ENCODE peak calls at places on chromosomes 7 and 10, in ten cellular contexts. E is gastrocnemius medialis; U is Panc1; C is WERI-Rb-1; T is adipocyte; Z is CD4-positive, alpha-beta memory T cell; Q is adrenal gland; H is small intestine; B is fibroblast of lung; J is IMR-90. I is an unnamed sample.

GRCh38 chr7:81669476-81670105 is 100.3 kb downstream of the HGF start:
- DNase-seq in U (no peak), H (no peak), Z (no peak), C (no peak), T (no peak), J (no peak), Q (no peak), B (no peak), E (no peak), I (no peak)

GRCh38 chr7:98826811-98827231 is 43.0 kb downstream of the TMEM130 start:
- DNase-seq in C (peak; percentile 65), E (peak; percentile 51), H (no peak), Q (peak; percentile 96), J (no peak), B (peak; percentile 8), Z (no peak), T (peak; percentile 10), U (no peak), I (no peak)

GRCh38 chr7:831596-832291 is 532 bp upstream of the SUN1 start:
- DNase-seq in B (peak; percentile 95), Q (peak; percentile 69), T (peak; percentile 91), Z (peak; percentile 58), J (peak; percentile 94), E (no peak), H (peak; percentile 41), U (peak; percentile 89), C (no peak), I (no peak)

GRCh38 chr10:118763202-118763988 is 8.6 kb upstream of the CACUL1 start:
- DNase-seq in U (no peak), J (no peak), C (no peak), Q (no peak), E (no peak), H (no peak), B (no peak), Z (no peak), T (no peak), I (no peak)

GRCh38 chr7:12296051-12296570 is 85.0 kb downstream of the TMEM106B start:
- DNase-seq in C (no peak), H (no peak), B (no peak), E (no peak), Z (no peak), U (no peak), T (no peak), Q (no peak), J (no peak), I (no peak)

GRCh38 chr7:92623544-92623943 is 33.4 kb upstream of the FAM133B start:
- DNase-seq in Z (no peak), Q (no peak), U (no peak), E (no peak), H (no peak), J (no peak), T (no peak), C (no peak), B (no peak), I (peak; percentile 59)

GRCh38 chr7:44072364-44073231 is 7.2 kb upstream of the PGAM2 start:
- DNase-seq in B (peak; percentile 78), E (no peak), U (no peak), Q (peak; percentile 87), Z (no peak), H (peak; percentile 50), J (peak; percentile 84), T (peak; percentile 94), C (peak; percentile 76), I (peak; percentile 93)

GRCh38 chr10:3828404-3829192 is 43.6 kb upstream of the KLF6 start:
- DNase-seq in H (peak; percentile 78), J (peak; percentile 86), E (no peak), Q (peak; percentile 52), Z (peak; percentile 55), T (peak; percentile 87), B (peak; percentile 88), C (no peak), U (no peak), I (no peak)

GRCh38 chr10:97331304-97331703 is 3.2 kb downstream of the FRAT2 start:
- DNase-seq in E (no peak), J (no peak), C (no peak), T (no peak), Z (no peak), B (no peak), H (no peak), Q (no peak), U (no peak), I (no peak)

GRCh38 chr10:86361134-86362128 is 5.2 kb downstream of the GRID1 start:
- DNase-seq in U (no peak), J (no peak), T (no peak), E (no peak), B (no peak), C (no peak), Z (no peak), H (no peak), Q (peak; percentile 46), I (no peak)

GRCh38 chr10:124265776-124266467 is 152.8 kb downstream of the OAT start:
- DNase-seq in T (no peak), U (no peak), C (no peak), J (no peak), B (no peak), Z (no peak), H (no peak), E (no peak), Q (no peak), I (no peak)

GRCh38 chr10:19843487-19843886 is 27.3 kb downstream of the PLXDC2 start:
- DNase-seq in T (no peak), E (no peak), Z (no peak), U (no peak), J (peak; percentile 44), H (no peak), C (no peak), Q (no peak), B (peak; percentile 31), I (peak; percentile 43)
- H3K4me3 ChIP-seq in T (no peak overlapping the region), E (no peak overlapping the region), Z (no peak overlapping the region), U (no peak overlapping the region), J (no peak overlapping the region), H (no peak overlapping the region), C (no peak overlapping the region), Q (no peak overlapping the region), B (no peak overlapping the region), I (peak overlapping the region; percentile 29)

DNA sequence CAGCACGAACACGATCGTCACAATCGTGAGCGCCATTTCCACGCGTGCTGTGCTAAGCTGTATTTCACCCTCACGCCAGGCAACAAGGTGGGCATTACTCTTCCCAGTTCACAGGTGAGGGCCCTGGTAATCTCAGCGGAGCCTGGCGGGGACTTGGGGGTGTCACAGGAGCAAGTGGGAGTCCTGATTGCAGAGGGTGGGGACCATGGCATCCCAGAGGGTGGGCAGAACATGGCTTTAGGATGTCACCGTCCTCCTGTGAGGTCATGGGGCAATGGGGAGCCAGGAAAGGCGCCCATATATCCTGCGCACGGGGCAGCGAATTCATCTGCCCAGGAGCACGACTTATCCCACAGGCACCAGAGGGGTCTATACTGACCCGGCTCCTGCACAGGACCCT is 489.8 kb downstream of the DNAJB6 start:
- DNase-seq in T (no peak), U (no peak), H (no peak), E (no peak), Q (no peak), J (no peak), C (no peak), B (no peak), Z (no peak), I (no peak)
- H3K9me3 ChIP-seq in T (peaks cover 2% of the 10 kb centered on the region), U (no peaks in the 10 kb centered on the region), H (no peaks in the 10 kb centered on the region), E (no peaks in the 10 kb centered on the region), Q (no peaks in the 10 kb centered on the region), J (peaks cover 66% of the 10 kb centered on the region), C (no peaks in the 10 kb centered on the region), B (no peaks in the 10 kb centered on the region), Z (no peaks in the 10 kb centered on the region), I (no peaks in the 10 kb centered on the region)

GRCh38 chr7:26046878-26047277 is 105.1 kb upstream of the NFE2L3 start:
- DNase-seq in C (no peak), T (no peak), H (no peak), J (no peak), Q (no peak), Z (no peak), E (no peak), B (no peak), U (no peak), I (no peak)

GRCh38 chr7:26046150-26046549 is 105.8 kb upstream of the NFE2L3 start:
- DNase-seq in Z (no peak), Q (no peak), C (no peak), B (no peak), H (peak; percentile 83), T (no peak), U (no peak), E (no peak), J (no peak), I (no peak)

GRCh38 chr7:26051021-26051420 is 101.0 kb upstream of the NFE2L3 start:
- DNase-seq in C (no peak), Z (no peak), T (no peak), Q (no peak), H (no peak), E (no peak), J (no peak), U (no peak), B (no peak), I (no peak)

GRCh38 chr7:26049081-26049480 is 102.9 kb upstream of the NFE2L3 start:
- DNase-seq in H (no peak), B (no peak), E (no peak), Z (no peak), C (no peak), J (no peak), U (no peak), Q (no peak), T (no peak), I (no peak)

DNA sequence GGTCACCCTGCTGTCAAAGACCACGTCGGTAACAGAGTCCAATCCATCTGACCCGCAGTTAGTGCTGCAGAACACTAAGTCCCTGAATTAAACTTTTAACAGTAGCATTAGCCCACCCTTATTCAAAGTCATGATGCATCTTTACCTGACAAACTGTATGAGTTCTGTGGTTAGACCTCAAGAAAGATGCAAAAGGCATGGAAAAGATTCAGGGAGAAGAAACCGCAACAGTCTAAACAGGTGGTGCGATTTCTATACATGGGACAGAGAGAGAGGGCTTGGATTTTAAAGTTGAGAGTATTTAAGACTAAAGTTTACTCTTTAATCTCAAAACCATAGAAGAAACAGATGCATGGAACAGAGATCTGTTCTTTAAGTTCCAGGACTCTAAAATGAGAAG is 103.3 kb upstream of the NFE2L3 start:
- DNase-seq in E (no peak), B (no peak), H (no peak), Q (no peak), Z (no peak), U (no peak), T (no peak), C (no peak), J (no peak), I (no peak)
- H3K4me3 ChIP-seq in E (no peak overlapping the region), B (no peak overlapping the region), H (no peak overlapping the region), Q (no peak overlapping the region), Z (no peak overlapping the region), U (no peak overlapping the region), T (no peak overlapping the region), C (no peak overlapping the region), J (no peak overlapping the region), I (no peak overlapping the region)

DNA sequence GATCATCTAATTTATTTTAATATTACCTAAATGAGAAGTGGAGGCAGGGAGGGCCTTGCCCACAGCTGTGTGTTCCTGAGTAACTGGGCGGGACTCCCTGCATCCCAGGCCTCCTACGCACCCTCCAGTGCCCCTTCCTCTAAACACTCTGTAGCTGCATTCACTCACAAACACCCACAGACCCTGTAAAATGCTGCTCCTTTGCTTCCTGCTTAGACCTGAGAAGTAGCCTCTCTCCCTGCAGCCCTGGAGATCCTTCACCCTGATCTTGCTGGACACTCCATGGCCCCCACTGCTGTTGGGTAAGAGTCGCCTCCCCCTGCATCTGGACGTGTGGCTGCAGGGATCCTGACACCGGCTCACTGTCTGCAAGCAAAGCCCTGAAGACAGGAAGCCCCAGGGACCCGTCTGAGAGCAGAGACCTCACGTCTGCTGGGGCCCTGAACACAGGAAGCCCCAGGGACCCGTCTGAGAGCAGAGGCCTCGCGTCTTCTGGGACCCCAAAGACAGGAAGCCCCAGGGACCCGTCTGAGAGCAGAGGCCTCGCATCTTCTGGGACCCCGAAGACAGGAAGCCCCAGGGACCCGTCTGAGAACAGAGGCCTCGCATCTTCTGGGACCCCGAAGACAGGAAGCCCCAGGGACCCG is 589.8 kb downstream of the DNAJB6 start:
- DNase-seq in J (no peak), E (no peak), T (no peak), B (no peak), C (no peak), U (no peak), Z (no peak), Q (no peak), H (no peak), I (no peak)
- H3K9me3 ChIP-seq in J (peaks cover 56% of the 10 kb centered on the region), E (no peaks in the 10 kb centered on the region), T (no peaks in the 10 kb centered on the region), B (no peaks in the 10 kb centered on the region), C (no peaks in the 10 kb centered on the region), U (no peaks in the 10 kb centered on the region), Z (no peaks in the 10 kb centered on the region), Q (no peaks in the 10 kb centered on the region), H (no peaks in the 10 kb centered on the region), I (no peaks in the 10 kb centered on the region)